ENCODE peak calls at places on chromosomes 2 and 18, in ten cellular contexts. One of them, this sample, is unnamed.

GRCh38 chr2:88448248-88448647 is 4.2 kb downstream of the FOXI3 start:
- DNase-seq in NCI-H1105: no peak
- DNase-seq in C1 segment of cervical spinal cord: no peak
- DNase-seq in spleen: no peak
- DNase-seq in stimulated activated CD4-positive, alpha-beta T cell treated with anti-CD3 and anti-CD28 coated beads, Interleukin-2, amount 100 ng/mL, for 48 hours: no peak
- DNase-seq in progenitor cell of endocrine pancreas: no peak
- DNase-seq in GM10248: no peak
- DNase-seq in NCI-H446 treated with DMSO at 0.1 percent for 48 hours: no peak
- DNase-seq in BJ: no peak
- DNase-seq in RWPE2: no peak
- DNase-seq in this sample: no peak

GRCh38 chr2:213995400-213996105 is 415.3 kb upstream of the VWC2L start:
- DNase-seq in NCI-H1105: no peak
- DNase-seq in C1 segment of cervical spinal cord: no peak
- DNase-seq in spleen: no peak
- DNase-seq in stimulated activated CD4-positive, alpha-beta T cell treated with anti-CD3 and anti-CD28 coated beads, Interleukin-2, amount 100 ng/mL, for 48 hours: no peak
- DNase-seq in progenitor cell of endocrine pancreas: no peak
- DNase-seq in GM10248: no peak
- DNase-seq in NCI-H446 treated with DMSO at 0.1 percent for 48 hours: peak
- DNase-seq in BJ: peak
- DNase-seq in RWPE2: no peak
- DNase-seq in this sample: no peak

GRCh38 chr2:176129825-176130152 is 284 bp downstream of the HOXD8 start:
- DNase-seq in NCI-H1105: no peak
- DNase-seq in C1 segment of cervical spinal cord: no peak
- DNase-seq in spleen: peak
- DNase-seq in stimulated activated CD4-positive, alpha-beta T cell treated with anti-CD3 and anti-CD28 coated beads, Interleukin-2, amount 100 ng/mL, for 48 hours: no peak
- DNase-seq in progenitor cell of endocrine pancreas: no peak
- DNase-seq in GM10248: no peak
- DNase-seq in NCI-H446 treated with DMSO at 0.1 percent for 48 hours: no peak
- DNase-seq in BJ: no peak
- DNase-seq in RWPE2: no peak
- DNase-seq in this sample: no peak

GRCh38 chr2:191314697-191315364 is 69.6 kb downstream of the MYO1B start:
- DNase-seq in NCI-H1105: no peak
- DNase-seq in C1 segment of cervical spinal cord: no peak
- DNase-seq in spleen: no peak
- DNase-seq in stimulated activated CD4-positive, alpha-beta T cell treated with anti-CD3 and anti-CD28 coated beads, Interleukin-2, amount 100 ng/mL, for 48 hours: no peak
- DNase-seq in progenitor cell of endocrine pancreas: no peak
- DNase-seq in GM10248: no peak
- DNase-seq in NCI-H446 treated with DMSO at 0.1 percent for 48 hours: no peak
- DNase-seq in BJ: no peak
- DNase-seq in RWPE2: no peak
- DNase-seq in this sample: no peak

GRCh38 chr2:211085056-211085680 is 528.8 kb downstream of the CPS1 start:
- DNase-seq in NCI-H1105: peak
- DNase-seq in C1 segment of cervical spinal cord: no peak
- DNase-seq in spleen: no peak
- DNase-seq in stimulated activated CD4-positive, alpha-beta T cell treated with anti-CD3 and anti-CD28 coated beads, Interleukin-2, amount 100 ng/mL, for 48 hours: no peak
- DNase-seq in progenitor cell of endocrine pancreas: no peak
- DNase-seq in GM10248: peak
- DNase-seq in NCI-H446 treated with DMSO at 0.1 percent for 48 hours: peak
- DNase-seq in BJ: no peak
- DNase-seq in RWPE2: no peak
- DNase-seq in this sample: no peak

GRCh38 chr18:58496937-58497336 is 132.0 kb downstream of the ALPK2 start:
- DNase-seq in NCI-H1105: peak
- DNase-seq in C1 segment of cervical spinal cord: no peak
- DNase-seq in spleen: no peak
- DNase-seq in stimulated activated CD4-positive, alpha-beta T cell treated with anti-CD3 and anti-CD28 coated beads, Interleukin-2, amount 100 ng/mL, for 48 hours: no peak
- DNase-seq in progenitor cell of endocrine pancreas: no peak
- DNase-seq in GM10248: no peak
- DNase-seq in NCI-H446 treated with DMSO at 0.1 percent for 48 hours: no peak
- DNase-seq in BJ: no peak
- DNase-seq in RWPE2: no peak
- DNase-seq in this sample: no peak

GRCh38 chr2:147531299-147531698 is 313.5 kb upstream of the ACVR2A start:
- DNase-seq in NCI-H1105: peak
- DNase-seq in C1 segment of cervical spinal cord: no peak
- DNase-seq in spleen: no peak
- DNase-seq in stimulated activated CD4-positive, alpha-beta T cell treated with anti-CD3 and anti-CD28 coated beads, Interleukin-2, amount 100 ng/mL, for 48 hours: no peak
- DNase-seq in progenitor cell of endocrine pancreas: no peak
- DNase-seq in GM10248: no peak
- DNase-seq in NCI-H446 treated with DMSO at 0.1 percent for 48 hours: no peak
- DNase-seq in BJ: no peak
- DNase-seq in RWPE2: no peak
- DNase-seq in this sample: no peak

GRCh38 chr2:144267209-144267608 is 252.7 kb downstream of the ZEB2 start:
- DNase-seq in NCI-H1105: no peak
- DNase-seq in C1 segment of cervical spinal cord: no peak
- DNase-seq in spleen: no peak
- DNase-seq in stimulated activated CD4-positive, alpha-beta T cell treated with anti-CD3 and anti-CD28 coated beads, Interleukin-2, amount 100 ng/mL, for 48 hours: no peak
- DNase-seq in progenitor cell of endocrine pancreas: no peak
- DNase-seq in GM10248: peak
- DNase-seq in NCI-H446 treated with DMSO at 0.1 percent for 48 hours: no peak
- DNase-seq in BJ: no peak
- DNase-seq in RWPE2: no peak
- DNase-seq in this sample: no peak

GRCh38 chr18:61998957-61999356 is 106.2 kb upstream of the RNF152 start:
- DNase-seq in NCI-H1105: no peak
- DNase-seq in C1 segment of cervical spinal cord: no peak
- DNase-seq in spleen: no peak
- DNase-seq in stimulated activated CD4-positive, alpha-beta T cell treated with anti-CD3 and anti-CD28 coated beads, Interleukin-2, amount 100 ng/mL, for 48 hours: no peak
- DNase-seq in progenitor cell of endocrine pancreas: no peak
- DNase-seq in GM10248: no peak
- DNase-seq in NCI-H446 treated with DMSO at 0.1 percent for 48 hours: no peak
- DNase-seq in BJ: peak
- DNase-seq in RWPE2: no peak
- DNase-seq in this sample: no peak

GRCh38 chr18:9020221-9020620 is 82.3 kb upstream of the NDUFV2 start:
- DNase-seq in NCI-H1105: no peak
- DNase-seq in C1 segment of cervical spinal cord: no peak
- DNase-seq in spleen: no peak
- DNase-seq in stimulated activated CD4-positive, alpha-beta T cell treated with anti-CD3 and anti-CD28 coated beads, Interleukin-2, amount 100 ng/mL, for 48 hours: no peak
- DNase-seq in progenitor cell of endocrine pancreas: no peak
- DNase-seq in GM10248: no peak
- DNase-seq in NCI-H446 treated with DMSO at 0.1 percent for 48 hours: no peak
- DNase-seq in BJ: no peak
- DNase-seq in RWPE2: no peak
- DNase-seq in this sample: no peak

GRCh38 chr2:205660521-205661124 is 21.7 kb upstream of the NRP2 start:
- DNase-seq in NCI-H1105: no peak
- DNase-seq in C1 segment of cervical spinal cord: no peak
- DNase-seq in spleen: no peak
- DNase-seq in stimulated activated CD4-positive, alpha-beta T cell treated with anti-CD3 and anti-CD28 coated beads, Interleukin-2, amount 100 ng/mL, for 48 hours: peak
- DNase-seq in progenitor cell of endocrine pancreas: no peak
- DNase-seq in GM10248: peak
- DNase-seq in NCI-H446 treated with DMSO at 0.1 percent for 48 hours: no peak
- DNase-seq in BJ: peak
- DNase-seq in RWPE2: no peak
- DNase-seq in this sample: no peak

GRCh38 chr2:25320077-25320476 is 21.6 kb downstream of the DNMT3A start:
- DNase-seq in NCI-H1105: no peak
- DNase-seq in C1 segment of cervical spinal cord: no peak
- DNase-seq in spleen: no peak
- DNase-seq in stimulated activated CD4-positive, alpha-beta T cell treated with anti-CD3 and anti-CD28 coated beads, Interleukin-2, amount 100 ng/mL, for 48 hours: no peak
- DNase-seq in progenitor cell of endocrine pancreas: no peak
- DNase-seq in GM10248: no peak
- DNase-seq in NCI-H446 treated with DMSO at 0.1 percent for 48 hours: no peak
- DNase-seq in BJ: no peak
- DNase-seq in RWPE2: no peak
- DNase-seq in this sample: no peak

GRCh38 chr2:100321881-100322820 is at the start of gene LONRF2:
- DNase-seq in NCI-H1105: peak
- DNase-seq in C1 segment of cervical spinal cord: no peak
- DNase-seq in spleen: peak
- DNase-seq in stimulated activated CD4-positive, alpha-beta T cell treated with anti-CD3 and anti-CD28 coated beads, Interleukin-2, amount 100 ng/mL, for 48 hours: no peak
- DNase-seq in progenitor cell of endocrine pancreas: peak
- DNase-seq in GM10248: peak
- DNase-seq in NCI-H446 treated with DMSO at 0.1 percent for 48 hours: no peak
- DNase-seq in BJ: no peak
- DNase-seq in RWPE2: no peak
- DNase-seq in this sample: no peak

GRCh38 chr2:28394331-28394877 is 1.7 kb downstream of the FOSL2 start:
- DNase-seq in NCI-H1105: no peak
- DNase-seq in C1 segment of cervical spinal cord: no peak
- DNase-seq in spleen: peak
- DNase-seq in stimulated activated CD4-positive, alpha-beta T cell treated with anti-CD3 and anti-CD28 coated beads, Interleukin-2, amount 100 ng/mL, for 48 hours: no peak
- DNase-seq in progenitor cell of endocrine pancreas: no peak
- DNase-seq in GM10248: no peak
- DNase-seq in NCI-H446 treated with DMSO at 0.1 percent for 48 hours: no peak
- DNase-seq in BJ: no peak
- DNase-seq in RWPE2: peak
- DNase-seq in this sample: peak

GRCh38 chr18:13387856-13388548 is 169.4 kb downstream of the LDLRAD4 start:
- DNase-seq in NCI-H1105: no peak
- DNase-seq in C1 segment of cervical spinal cord: no peak
- DNase-seq in spleen: no peak
- DNase-seq in stimulated activated CD4-positive, alpha-beta T cell treated with anti-CD3 and anti-CD28 coated beads, Interleukin-2, amount 100 ng/mL, for 48 hours: no peak
- DNase-seq in progenitor cell of endocrine pancreas: no peak
- DNase-seq in GM10248: no peak
- DNase-seq in NCI-H446 treated with DMSO at 0.1 percent for 48 hours: no peak
- DNase-seq in BJ: peak
- DNase-seq in RWPE2: no peak
- DNase-seq in this sample: no peak